ENCODE peak calls at places on chromosome 6, in five cellular contexts. P is endothelial cell, D is fibroblast of villous mesenchyme, H is lower lobe of right lung, B is fibroblast of the aortic adventitia. U is an unnamed sample.
A peak's percentile ranks its signal among the peaks of the same experiment; 100 is the strongest.

GRCh38 chr6:100121854-100122609 is 128.0 kb upstream of the MCHR2 start:
- DNase-seq in P (no peak), D (no peak), H (no peak), B (no peak), U (no peak)

GRCh38 chr6:35218021-35218420 is 4.3 kb downstream of the SCUBE3 start:
- DNase-seq in P (no peak), D (no peak), H (no peak), B (peak; percentile 37), U (no peak)

GRCh38 chr6:34182751-34183531 is 37.1 kb upstream of the GRM4 start:
- DNase-seq in P (no peak), D (no peak), H (no peak), B (no peak), U (peak; percentile 84)

GRCh38 chr6:158666637-158667359 is 16.9 kb downstream of the SYTL3 start:
- DNase-seq in P (no peak), D (peak; percentile 96), H (peak; percentile 84), B (peak; percentile 22), U (no peak)

GRCh38 chr6:159833556-159833955 is 33.5 kb downstream of the PNLDC1 start:
- DNase-seq in P (no peak), D (no peak), H (no peak), B (peak; percentile 80), U (no peak)

GRCh38 chr6:131948221-131948661 is 2.9 kb downstream of the CCN2 start:
- DNase-seq in P (no peak), D (peak; percentile 33), H (no peak), B (peak; percentile 67), U (no peak)

GRCh38 chr6:168624540-168624939 is 183.6 kb downstream of the SMOC2 start:
- DNase-seq in P (no peak), D (no peak), H (no peak), B (no peak), U (no peak)

GRCh38 chr6:168877821-168878282 is 375.8 kb downstream of the THBS2 start:
- DNase-seq in P (no peak), D (no peak), H (no peak), B (peak; percentile 11), U (no peak)

GRCh38 chr6:144601221-144601620 is 316.1 kb downstream of the UTRN start:
- DNase-seq in P (no peak), D (no peak), H (no peak), B (no peak), U (no peak)

GRCh38 chr6:105077592-105078463 is 102.0 kb downstream of the POPDC3 start:
- DNase-seq in P (no peak), D (peak; percentile 68), H (no peak), B (peak; percentile 73), U (peak; percentile 29)

GRCh38 chr6:21263531-21264287 is 329.8 kb upstream of the SOX4 start:
- DNase-seq in P (no peak), D (no peak), H (no peak), B (no peak), U (peak; percentile 56)

GRCh38 chr6:41469951-41470340 is 76.2 kb upstream of the FOXP4 start:
- DNase-seq in P (no peak), D (no peak), H (peak; percentile 67), B (no peak), U (no peak)

GRCh38 chr6:90151827-90152449 is 144.7 kb downstream of the BACH2 start:
- DNase-seq in P (no peak), D (no peak), H (no peak), B (no peak), U (no peak)

GRCh38 chr6:112013051-112013450 is 40.9 kb upstream of the CCN6 start:
- DNase-seq in P (no peak), D (no peak), H (no peak), B (no peak), U (no peak)

GRCh38 chr6:138955262-138955661 is 32.8 kb downstream of the REPS1 start:
- DNase-seq in P (no peak), D (no peak), H (no peak), B (no peak), U (no peak)

GRCh38 chr6:27814665-27815424 is 97.4 kb downstream of the OR2B2 start:
- DNase-seq in P (peak; percentile 63), D (peak; percentile 97), H (no peak), B (peak; percentile 98), U (peak; percentile 98)

GRCh38 chr6:158837684-158838625 is 18.8 kb upstream of the EZR start:
- DNase-seq in P (no peak), D (no peak), H (no peak), B (peak; percentile 40), U (no peak)

DNA sequence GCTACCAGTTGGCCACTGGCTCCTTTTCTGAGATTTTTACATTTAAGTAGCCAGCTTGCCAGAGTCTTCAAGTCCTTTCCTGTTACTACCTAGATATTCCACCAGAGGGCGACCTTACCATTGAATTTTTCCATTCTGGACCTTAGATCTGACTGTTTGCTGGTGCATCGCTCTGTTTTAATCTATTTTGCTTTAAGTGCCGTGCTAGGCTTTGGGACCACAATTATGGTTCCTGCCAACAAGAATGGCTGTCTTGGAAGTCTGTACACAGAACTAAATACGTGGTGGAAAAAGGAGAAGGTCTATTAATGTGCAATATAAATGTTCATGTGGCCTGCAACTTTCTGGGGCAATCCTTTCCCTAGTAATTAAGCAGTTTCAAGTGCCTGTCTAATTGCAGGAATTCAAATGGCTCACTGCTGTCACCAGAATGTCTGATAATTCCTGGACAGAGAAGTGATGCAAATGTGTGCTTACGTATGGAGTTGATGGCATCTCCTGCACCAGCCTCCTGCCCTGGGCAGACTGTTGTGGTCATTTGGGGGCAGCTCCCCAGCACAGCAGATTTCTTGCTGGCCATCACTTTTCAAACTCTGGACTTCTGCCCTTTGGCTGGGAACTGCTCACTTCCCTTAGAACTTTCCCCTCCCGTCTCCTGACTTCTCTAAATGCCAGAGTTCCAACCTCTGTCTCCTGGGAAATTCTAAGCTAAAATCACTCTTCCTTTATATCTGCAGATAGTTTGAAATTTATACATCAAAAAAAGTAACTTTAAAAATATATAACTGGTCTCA is 5.6 kb upstream of the HLA-DOA start:
- DNase-seq in P (peak; percentile 68), D (peak; percentile 87), H (no peak), B (peak; percentile 93), U (peak; percentile 93)
- TF ChIP-seq CTCF in P (peak; percentile 91), D (peak; percentile 58), H (peak; percentile 87), B (peak; percentile 76), U (peak; percentile 65)

GRCh38 chr6:116797585-116797984 is 31.3 kb downstream of the GPRC6A start:
- DNase-seq in P (no peak), D (no peak), H (no peak), B (no peak), U (no peak)

GRCh38 chr6:116793224-116793623 is 27.7 kb upstream of the FAM162B start:
- DNase-seq in P (no peak), D (no peak), H (no peak), B (no peak), U (no peak)
- TF ChIP-seq CTCF in P (no peak), D (no peak), H (no peak), B (no peak), U (no peak)

GRCh38 chr6:39873439-39873838 is 60.8 kb downstream of the MOCS1 start:
- DNase-seq in P (no peak), D (peak; percentile 46), H (no peak), B (no peak), U (no peak)

GRCh38 chr6:39861663-39862062 is 69.5 kb downstream of the DAAM2 start:
- DNase-seq in P (no peak), D (no peak), H (no peak), B (no peak), U (no peak)

GRCh38 chr6:39865011-39865888 is 69.0 kb downstream of the MOCS1 start:
- DNase-seq in P (peak; percentile 66), D (peak; percentile 69), H (peak; percentile 72), B (peak; percentile 75), U (peak; percentile 53)

GRCh38 chr6:39870950-39871349 is 63.3 kb downstream of the MOCS1 start:
- DNase-seq in P (no peak), D (no peak), H (no peak), B (no peak), U (no peak)

DNA sequence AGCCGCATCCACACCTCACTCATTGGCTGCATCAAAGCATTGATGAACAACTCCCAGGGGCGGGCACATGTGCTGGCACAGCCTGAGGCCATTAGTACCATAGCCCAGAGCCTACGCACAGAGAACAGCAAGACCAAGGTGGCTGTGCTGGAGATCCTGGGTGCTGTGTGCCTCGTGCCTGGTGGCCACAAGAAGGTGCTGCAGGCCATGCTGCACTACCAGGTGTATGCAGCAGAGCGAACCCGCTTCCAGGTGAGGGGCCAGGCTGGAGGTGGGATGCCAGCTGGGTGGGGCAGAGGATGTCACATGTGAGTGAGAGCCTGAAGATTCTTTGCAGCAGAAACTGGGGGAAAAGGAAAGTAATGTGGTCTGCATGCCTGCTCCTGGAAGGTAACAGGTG is 66.7 kb downstream of the MOCS1 start:
- DNase-seq in P (no peak), D (no peak), H (no peak), B (no peak), U (no peak)
- TF ChIP-seq CTCF in P (no peak), D (peak; percentile 17), H (no peak), B (no peak), U (no peak)

DNA sequence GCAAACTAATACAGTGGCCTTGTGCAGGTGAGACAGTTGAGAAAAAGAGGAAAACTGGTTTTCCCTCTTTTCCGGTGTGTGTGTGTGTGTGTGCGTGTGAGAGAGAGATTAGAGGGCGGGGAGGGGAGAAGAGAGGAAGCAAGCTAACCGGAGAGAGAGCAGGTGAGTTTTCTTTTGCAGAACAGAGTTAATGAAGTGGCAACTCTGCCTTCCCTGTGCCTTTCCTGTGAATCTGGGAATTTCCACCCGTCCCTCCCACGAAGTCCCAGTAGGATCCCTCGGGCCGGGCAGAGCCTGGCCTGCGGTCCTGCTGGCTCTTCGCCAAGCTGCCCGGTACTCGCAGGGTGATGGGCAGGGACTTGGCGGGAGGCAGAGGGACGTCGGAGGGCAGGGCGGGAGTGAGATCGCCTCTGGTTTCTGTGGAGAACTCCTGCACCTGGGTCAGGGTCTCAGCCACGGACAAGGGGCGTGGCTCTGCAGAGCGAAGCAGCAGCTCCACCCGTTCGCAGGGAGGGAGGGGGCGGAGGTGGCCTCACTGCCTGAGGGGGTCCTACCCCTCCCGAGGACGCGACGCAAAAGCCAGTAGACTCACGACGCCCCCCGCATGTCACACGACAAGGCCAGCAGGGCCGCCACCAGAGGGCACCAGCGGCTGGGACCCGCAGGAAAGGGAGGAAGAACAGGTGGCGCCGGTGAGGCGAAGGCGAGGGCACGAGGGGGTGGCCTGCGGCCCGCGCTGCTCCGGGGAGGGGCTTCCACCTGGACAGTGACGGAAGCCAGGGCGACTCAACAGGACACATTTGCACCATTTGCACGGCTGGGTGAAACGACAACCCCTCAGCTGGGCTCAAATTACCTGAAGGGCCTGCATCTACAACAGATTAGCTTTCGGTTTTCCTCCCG is 51.2 kb upstream of the RNF182 start:
- DNase-seq in P (peak; percentile 69), D (peak; percentile 3), H (peak; percentile 84), B (no peak), U (peak; percentile 75)
- TF ChIP-seq CTCF in P (peak; percentile 63), D (peak; percentile 55), H (peak; percentile 68), B (peak; percentile 44), U (peak; percentile 87)

U was measured in GM12865.